ENCODE peak calls at places on chromosomes 11 and 22, in four cellular contexts. X is Caco-2, L is HepG2, D is fibroblast of mammary gland. K is an unnamed sample.

GRCh38 chr11:70128435-70128906 is 50.4 kb downstream of the ANO1 start:
- DNase-seq in X (no peak), L (peak; percentile 14), D (no peak), K (peak; percentile 22)

GRCh38 chr11:6666302-6667183 is 10.9 kb upstream of the DCHS1 start:
- DNase-seq in X (no peak), L (no peak), D (no peak), K (no peak)

GRCh38 chr11:116731097-116731761 is 41.6 kb downstream of the BUD13 start:
- DNase-seq in X (peak; percentile 58), L (peak; percentile 5), D (no peak), K (no peak)

GRCh38 chr11:59545179-59546020 is 34.1 kb downstream of the OR4D9 start:
- DNase-seq in X (no peak), L (no peak), D (peak; percentile 90), K (no peak)

GRCh38 chr11:94735907-94736306 is 32.2 kb upstream of the AMOTL1 start:
- DNase-seq in X (no peak), L (no peak), D (no peak), K (no peak)

GRCh38 chr11:12285106-12285505 is 92.3 kb upstream of the PARVA start:
- DNase-seq in X (no peak), L (no peak), D (peak; percentile 96), K (no peak)

GRCh38 chr11:128482512-128483191 is 104.7 kb downstream of the ETS1 start:
- DNase-seq in X (no peak), L (no peak), D (peak; percentile 90), K (no peak)

GRCh38 chr11:104333977-104334376 is 170.0 kb upstream of the PDGFD start:
- DNase-seq in X (peak; percentile 63), L (peak; percentile 7), D (peak; percentile 19), K (no peak)

GRCh38 chr22:22068657-22069056 is 86.1 kb upstream of the TOP3B start:
- DNase-seq in X (no peak), L (no peak), D (no peak), K (no peak)

GRCh38 chr11:64654958-64655541 is 64.0 kb downstream of the SLC22A12 start:
- DNase-seq in X (no peak), L (no peak), D (no peak), K (no peak)

GRCh38 chr11:64654439-64654838 is 63.4 kb downstream of the SLC22A12 start:
- DNase-seq in X (no peak), L (no peak), D (no peak), K (no peak)

GRCh38 chr11:64650923-64651523 is 60.0 kb downstream of the SLC22A12 start:
- DNase-seq in X (no peak), L (no peak), D (peak; percentile 34), K (no peak)

GRCh38 chr11:64652586-64653387 is 61.8 kb downstream of the SLC22A12 start:
- DNase-seq in X (peak; percentile 86), L (peak; percentile 57), D (peak; percentile 66), K (peak; percentile 11)

GRCh38 chr11:64653388-64653973 is 62.5 kb downstream of the SLC22A12 start:
- DNase-seq in X (no peak), L (no peak), D (no peak), K (no peak)
- TF ChIP-seq CTCF in X (no peak), L (no peak), D (no peak), K (no peak)

GRCh38 chr22:30325065-30325720 is 1.5 kb downstream of the TBC1D10A start:
- DNase-seq in X (no peak), L (no peak), D (peak; percentile 92), K (no peak)
- H3K4me3 ChIP-seq in X (no peak overlapping the region), L (no peak overlapping the region), D (peak overlapping the region; percentile 71), K (peak overlapping the region; percentile 75)

GRCh38 chr22:42330953-42331525 is 60.6 kb upstream of the TCF20 start:
- DNase-seq in X (no peak), L (no peak), D (no peak), K (no peak)
- TF ChIP-seq CTCF in X (no peak), L (no peak), D (no peak), K (no peak)

DNA sequence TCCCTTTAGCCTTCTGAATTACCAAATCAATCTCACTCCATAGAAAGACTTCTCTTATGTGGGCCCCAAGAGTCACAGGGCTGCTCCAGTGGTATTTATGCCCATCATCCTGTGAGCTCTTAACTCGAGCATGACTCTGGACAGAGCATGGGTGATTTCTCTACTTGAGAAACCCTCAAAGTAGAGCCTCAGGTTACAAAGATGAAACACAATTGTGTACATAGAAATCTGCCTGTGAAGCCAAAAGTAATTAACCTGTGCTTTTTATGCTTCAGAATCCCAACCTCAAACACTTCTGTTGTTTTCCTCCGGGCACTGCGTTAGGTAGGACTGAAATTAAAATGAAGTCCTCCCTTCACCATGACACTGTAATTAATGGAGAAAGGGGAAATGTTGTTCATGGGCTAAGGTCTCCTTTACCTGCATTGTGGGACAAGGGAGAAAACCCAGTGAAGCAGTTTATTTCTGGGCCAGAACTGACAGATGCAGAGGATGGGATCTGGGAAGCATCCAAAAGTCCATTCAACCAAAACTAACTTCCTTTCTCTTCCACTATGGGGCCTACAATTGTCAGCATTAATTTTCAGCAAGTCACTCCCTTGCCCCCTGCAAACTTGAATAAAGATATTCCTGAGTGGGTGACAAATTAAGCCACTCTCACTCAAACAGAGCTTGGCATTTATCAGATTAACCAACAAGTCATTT is 24.1 kb upstream of the POU2AF1 start:
- DNase-seq in X (no peak), L (no peak), D (no peak), K (no peak)
- H3K4me3 ChIP-seq in X (no peak overlapping the region), L (no peak overlapping the region), D (no peak overlapping the region), K (no peak overlapping the region)

GRCh38 chr11:110092577-110093406 is at the start of gene ZC3H12C:
- DNase-seq in X (peak; percentile 97), L (peak; percentile 84), D (peak; percentile 84), K (peak; percentile 72)
- TF ChIP-seq CTCF in X (no peak), L (peak; percentile 52), D (peak; percentile 16), K (peak; percentile 60)

DNA sequence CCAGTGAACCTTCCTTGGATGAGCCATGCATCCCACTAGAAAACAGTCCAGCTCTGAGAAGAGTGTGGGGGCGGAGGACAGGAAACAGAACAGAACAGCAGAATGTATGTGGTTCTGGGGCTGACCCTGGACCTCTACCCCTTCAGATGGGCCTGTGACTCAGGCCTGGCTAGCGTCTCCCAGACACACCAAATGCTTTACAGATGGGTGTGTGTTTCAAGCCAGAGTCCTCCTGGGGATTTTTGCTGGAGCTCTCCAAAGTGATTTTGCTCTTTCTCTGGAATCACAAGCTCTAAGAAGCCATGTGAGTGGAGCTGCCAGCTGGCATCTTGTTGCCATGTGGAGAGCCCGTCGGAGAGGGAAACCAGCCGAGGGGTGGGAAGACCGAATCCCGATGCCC is 13.2 kb upstream of the C1QTNF4 start:
- DNase-seq in X (peak; percentile 22), L (no peak), D (peak; percentile 99), K (no peak)
- H3K4me3 ChIP-seq in X (no peak overlapping the region), L (no peak overlapping the region), D (no peak overlapping the region), K (no peak overlapping the region)

GRCh38 chr11:8811571-8811970 is 99.4 kb upstream of the AKIP1 start:
- DNase-seq in X (no peak), L (no peak), D (no peak), K (no peak)

GRCh38 chr11:8809605-8810272 is 101.2 kb upstream of the AKIP1 start:
- DNase-seq in X (no peak), L (peak; percentile 24), D (no peak), K (no peak)

GRCh38 chr11:8809185-8809584 is 101.8 kb upstream of the AKIP1 start:
- DNase-seq in X (no peak), L (no peak), D (no peak), K (no peak)

GRCh38 chr11:8812438-8812837 is 98.6 kb upstream of the AKIP1 start:
- DNase-seq in X (no peak), L (peak; percentile 35), D (peak; percentile 73), K (no peak)

GRCh38 chr11:8810331-8811301 is 100.4 kb upstream of the AKIP1 start:
- DNase-seq in X (no peak), L (peak; percentile 63), D (peak; percentile 79), K (peak; percentile 55)
- TF ChIP-seq CTCF in X (no peak), L (no peak), D (no peak), K (peak; percentile 11)

GRCh38 chr22:27799334-27800249 is 2.0 kb downstream of the MN1 start:
- DNase-seq in X (no peak), L (no peak), D (no peak), K (no peak)
- H3K4me3 ChIP-seq in X (no peak overlapping the region), L (no peak overlapping the region), D (no peak overlapping the region), K (no peak overlapping the region)

GRCh38 chr11:102367364-102367763 is 20.4 kb downstream of the BIRC2 start:
- DNase-seq in X (no peak), L (no peak), D (peak; percentile 17), K (no peak)
- TF ChIP-seq CTCF in X (peak; percentile 46), L (no peak), D (peak; percentile 3), K (no peak)

K was measured in LNCaP clone FGC.